ENCODE peak calls at places on chromosome 17, in six cellular contexts. L, S, H, W, O and F are unnamed samples. For H3K9me3, the result is how much of the 10 kb centered on the place peaks cover.

GRCh38 chr17:44396946-44397345 is 7.5 kb upstream of the ITGA2B start:
- DNase-seq in H (no peak), O (no peak), S (no peak), L (no peak), W (no peak), F (no peak)

GRCh38 chr17:2965621-2966275 is 97.7 kb downstream of the OR1D5 start:
- DNase-seq in W (no peak), O (no peak), H (peak), S (no peak), L (no peak), F (no peak)

GRCh38 chr17:2138318-2138717 is 83.4 kb downstream of the HIC1 start:
- DNase-seq in O (no peak), L (no peak), S (peak), H (no peak), W (peak), F (no peak)

GRCh38 chr17:37674511-37674910 is 31.3 kb upstream of the DDX52 start:
- DNase-seq in L (no peak), O (no peak), W (no peak), S (no peak), H (no peak), F (no peak)

GRCh38 chr17:43479948-43480347 is 3.8 kb upstream of the DHX8 start:
- DNase-seq in S (no peak), H (no peak), W (no peak), L (no peak), O (no peak), F (no peak)

GRCh38 chr17:81015135-81015534 is 19.8 kb upstream of the BAIAP2 start:
- DNase-seq in H (no peak), O (no peak), S (no peak), L (no peak), W (no peak), F (no peak)

GRCh38 chr17:55577011-55577586 is 65.8 kb upstream of the SMIM36 start:
- DNase-seq in O (peak), H (peak), S (peak), W (peak), L (peak), F (peak)

GRCh38 chr17:2751482-2751881 is 2.0 kb upstream of the CCDC92B start:
- DNase-seq in H (no peak), S (no peak), W (no peak), L (no peak), O (no peak), F (no peak)

GRCh38 chr17:48175692-48176450 is 68.3 kb downstream of the SNX11 start:
- DNase-seq in S (no peak), W (no peak), L (no peak), O (no peak), H (peak), F (no peak)

GRCh38 chr17:30947796-30948195 is 23.0 kb upstream of the RNF135 start:
- DNase-seq in O (no peak), W (no peak), S (no peak), L (no peak), H (peak), F (no peak)

GRCh38 chr17:17346428-17347233 is 43.5 kb downstream of the NT5M start:
- DNase-seq in S (no peak), H (no peak), W (no peak), O (no peak), L (no peak), F (no peak)

DNA sequence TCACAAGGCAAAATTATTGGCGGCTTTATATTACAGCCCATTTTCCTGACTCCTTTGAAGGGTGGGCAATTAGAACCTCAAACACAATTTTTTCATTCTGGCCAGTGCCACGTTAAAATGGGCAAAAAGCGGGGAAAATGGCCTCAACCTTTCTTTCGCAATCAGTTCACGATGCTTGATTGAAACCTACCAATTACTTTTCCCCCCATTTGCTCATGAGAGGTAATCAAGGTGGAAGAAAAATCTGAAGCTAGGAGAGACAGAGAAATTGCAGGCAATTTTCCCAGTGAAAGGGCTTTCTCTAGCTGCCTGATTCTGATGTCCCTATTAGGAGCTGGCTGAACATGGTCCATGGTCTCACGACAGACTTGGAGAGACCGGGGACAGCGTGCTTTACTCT is 215.1 kb downstream of the SLC39A11 start:
- DNase-seq in W (no peak), O (no peak), S (no peak), L (no peak), H (no peak), F (no peak)
- H3K9me3 ChIP-seq in W (under half), O (under half), S (under half), L (under half), H (under half), F (under half)

DNA sequence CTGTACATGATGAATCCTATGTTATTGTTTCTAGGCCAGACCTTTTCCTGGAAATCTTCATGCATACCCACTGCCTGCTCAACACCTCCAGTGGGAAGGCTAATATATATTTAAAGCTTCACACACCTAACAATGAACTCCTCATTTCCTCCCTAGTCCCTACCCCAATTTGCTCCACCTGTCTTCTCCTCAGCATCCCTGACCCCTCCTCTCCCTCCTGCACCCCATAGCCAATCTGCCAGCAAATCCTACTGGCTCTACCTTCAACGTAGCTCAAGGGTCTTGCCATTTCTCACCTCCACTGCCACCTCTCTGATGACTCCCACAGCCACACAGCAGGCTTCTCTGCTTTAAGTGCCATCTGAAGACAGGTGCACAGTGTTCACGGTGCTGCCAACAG is 215.6 kb upstream of the WSB1 start:
- DNase-seq in O (no peak), S (no peak), W (no peak), L (no peak), H (no peak), F (no peak)
- H3K9me3 ChIP-seq in O (under half), S (under half), W (under half), L (under half), H (under half), F (under half)

GRCh38 chr17:22411185-22411784 is 719.0 kb downstream of the KCNJ18 start:
- DNase-seq in W (no peak), O (peak), S (no peak), H (no peak), L (no peak), F (no peak)

GRCh38 chr17:22410136-22410535 is 717.8 kb downstream of the KCNJ18 start:
- DNase-seq in O (no peak), W (no peak), S (no peak), H (no peak), L (no peak), F (no peak)

GRCh38 chr17:22409160-22409751 is 716.9 kb downstream of the KCNJ18 start:
- DNase-seq in S (no peak), H (no peak), L (no peak), O (peak), W (no peak), F (no peak)
- H3K9me3 ChIP-seq in S (under half), H (under half), L (under half), O (under half), W (under half), F (under half)

DNA sequence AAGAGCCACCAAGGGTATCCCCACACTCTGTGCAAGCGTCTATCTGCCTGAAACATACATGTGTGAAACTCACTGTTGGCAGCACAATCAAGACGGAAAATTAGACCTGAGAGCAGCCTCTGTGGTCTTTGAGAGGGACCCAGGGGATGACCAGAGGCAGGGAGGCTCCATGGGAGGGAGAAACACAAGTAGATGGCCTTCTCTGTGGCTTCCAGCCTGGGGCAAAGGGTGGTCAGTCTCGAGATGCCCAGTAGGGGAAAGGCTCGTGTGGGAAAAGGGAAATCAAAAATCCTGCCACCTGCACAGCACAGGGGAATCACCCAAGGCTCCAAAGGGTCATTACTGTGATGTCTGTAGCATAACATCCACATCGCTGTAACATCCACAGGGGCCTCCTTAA is 823.3 kb downstream of the KCNJ18 start:
- DNase-seq in O (no peak), W (no peak), S (no peak), L (no peak), H (no peak), F (no peak)
- H3K9me3 ChIP-seq in O (under half), W (under half), S (under half), L (under half), H (under half), F (under half)

DNA sequence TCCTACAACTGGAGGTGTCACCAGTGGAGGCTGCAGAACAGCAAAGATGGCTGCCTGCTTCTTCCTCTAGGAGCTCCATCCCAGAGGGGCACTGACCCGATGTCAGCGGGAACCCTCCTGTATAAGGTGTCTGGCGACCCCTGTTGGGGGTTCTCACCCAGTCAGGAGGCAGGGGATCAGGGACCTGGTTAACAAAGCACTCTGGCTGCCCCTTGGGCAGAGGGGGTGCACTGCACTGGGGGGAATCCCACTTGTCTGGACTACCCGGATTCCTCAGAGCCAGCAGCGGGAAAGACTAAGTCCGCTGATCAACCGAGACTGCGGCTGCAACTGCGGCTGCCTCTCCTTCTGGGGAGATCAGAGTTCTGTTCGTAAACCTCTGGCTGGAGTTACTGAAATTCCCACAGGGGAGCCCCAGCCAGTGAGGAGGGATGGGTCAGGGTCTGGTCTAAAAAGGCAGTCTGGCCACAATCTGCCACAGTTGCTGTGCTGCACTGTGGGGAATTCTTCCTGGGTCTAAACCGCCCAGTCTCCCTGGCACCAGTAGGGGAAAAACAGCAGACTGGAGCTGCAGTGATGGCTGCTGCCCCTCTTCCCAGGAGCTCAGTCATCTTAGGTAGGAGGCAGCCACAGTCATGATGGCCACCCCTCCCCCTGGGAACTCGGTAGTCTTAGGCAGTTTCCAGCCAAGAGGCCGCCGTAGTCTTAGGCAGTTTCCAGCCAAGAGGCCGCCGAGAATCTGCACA is 213.4 kb downstream of the CYB561 start:
- DNase-seq in L (no peak), W (no peak), H (no peak), O (no peak), S (peak), F (no peak)
- H3K9me3 ChIP-seq in L (under half), W (under half), H (under half), O (under half), S (under half), F (under half)

GRCh38 chr17:83191388-83192160 is 112.2 kb downstream of the METRNL start:
- DNase-seq in H (no peak), S (no peak), L (peak), O (no peak), W (no peak), F (no peak)
- H3K9me3 ChIP-seq in H (under half), S (under half), L (under half), O (under half), W (under half), F (under half)

GRCh38 chr17:5183410-5183793 is 8.3 kb downstream of the ZNF594 start:
- DNase-seq in W (no peak), S (no peak), H (no peak), O (no peak), L (no peak), F (no peak)

GRCh38 chr17:5181509-5182305 is 10.0 kb downstream of the ZNF594 start:
- DNase-seq in W (no peak), L (no peak), H (no peak), O (no peak), S (peak), F (no peak)

GRCh38 chr17:5184284-5184683 is 7.4 kb downstream of the ZNF594 start:
- DNase-seq in H (no peak), L (no peak), S (no peak), W (peak), O (no peak), F (no peak)

GRCh38 chr17:5182597-5183409 is 8.9 kb downstream of the ZNF594 start:
- DNase-seq in L (no peak), W (no peak), O (no peak), S (no peak), H (no peak), F (no peak)

DNA sequence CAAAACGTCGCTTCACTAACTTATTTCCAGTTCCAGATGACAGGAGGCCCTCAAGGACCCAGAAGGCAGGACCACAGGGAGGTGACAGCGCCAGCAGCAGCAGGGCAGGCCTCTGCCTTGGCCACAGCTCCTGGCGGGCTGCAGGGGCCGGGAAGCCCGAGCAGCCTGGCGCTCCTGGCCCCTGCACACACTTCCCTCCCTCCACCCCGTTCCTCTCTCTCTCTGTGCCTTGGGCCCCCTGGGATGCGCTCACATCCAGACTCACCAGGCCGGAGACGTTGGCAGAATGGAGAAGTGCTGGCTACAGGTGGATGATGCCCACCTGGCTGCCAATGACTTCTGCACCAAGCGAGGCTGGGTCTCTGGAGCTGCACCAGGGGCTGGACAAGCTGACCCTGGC is 12.7 kb downstream of the ZNF594 start:
- DNase-seq in H (no peak), O (no peak), W (no peak), L (no peak), S (no peak), F (no peak)
- H3K9me3 ChIP-seq in H (half or more), O (under half), W (under half), L (under half), S (under half), F (under half)

GRCh38 chr17:57388326-57388725 is 132.0 kb downstream of the MSI2 start:
- DNase-seq in W (no peak), O (no peak), S (no peak), H (no peak), L (no peak), F (no peak)

GRCh38 chr17:57391076-57391825 is 134.9 kb downstream of the MSI2 start:
- DNase-seq in S (no peak), H (no peak), W (no peak), O (no peak), L (no peak), F (no peak)

GRCh38 chr17:57391857-57392256 is 135.5 kb downstream of the MSI2 start:
- DNase-seq in H (no peak), W (no peak), S (no peak), L (no peak), O (no peak), F (no peak)

GRCh38 chr17:57387575-57387974 is 131.3 kb downstream of the MSI2 start:
- DNase-seq in O (no peak), W (no peak), S (no peak), L (no peak), H (no peak), F (no peak)

DNA sequence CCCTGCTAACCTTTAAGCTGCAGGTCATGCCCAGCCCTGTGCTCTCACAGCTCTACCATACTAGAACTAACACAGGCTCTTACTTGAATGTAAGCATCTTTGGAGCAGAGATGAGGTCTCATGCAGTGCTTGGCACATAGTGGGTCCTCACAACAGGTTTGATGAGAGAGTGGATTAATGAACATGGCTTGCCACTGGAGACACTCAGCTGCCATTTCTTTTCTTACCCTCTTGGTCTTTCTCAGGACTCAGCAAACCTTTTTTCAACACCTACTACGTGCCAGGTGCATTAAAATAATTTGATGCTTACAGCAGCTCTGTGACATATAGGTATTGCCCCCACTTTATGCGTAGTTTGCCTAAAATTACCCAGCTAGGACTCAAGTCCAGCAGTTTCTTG is 133.2 kb downstream of the MSI2 start:
- DNase-seq in L (no peak), S (no peak), H (no peak), W (no peak), O (no peak), F (no peak)
- H3K9me3 ChIP-seq in L (under half), S (under half), H (under half), W (under half), O (under half), F (under half)